ENCODE peak calls at places on chromosome 1, in seven cellular contexts. N is globus pallidus; Q is NCI-H748 treated with DMSO at 0.1 percent for 48 hours; B is HT1080; G is GM13976; H is iPS DF 19.7; W is activated naive CD8-positive, alpha-beta T cell treated with anti-CD3 and anti-CD28 coated beads, Interleukin-2, amount 50 U/mL, for 24 hours. E is an unnamed sample.

GRCh38 chr1:170277985-170278384 is 132.2 kb downstream of the NTMT2 start:
- DNase-seq in W (no peak), Q (no peak), B (no peak), N (no peak), H (no peak), G (no peak), E (no peak)

GRCh38 chr1:85258536-85259117 is 835 bp downstream of the C1orf52 start:
- DNase-seq in B (no peak), N (no peak), Q (no peak), W (no peak), G (no peak), H (no peak), E (no peak)

GRCh38 chr1:93178418-93178817 is 1.8 kb downstream of the TMED5 start:
- DNase-seq in H (no peak), W (no peak), B (no peak), Q (no peak), N (no peak), G (no peak), E (no peak)

GRCh38 chr1:10353282-10353681 is 45.6 kb upstream of the PGD start:
- DNase-seq in H (no peak), B (no peak), W (no peak), N (no peak), Q (no peak), G (no peak), E (no peak)

GRCh38 chr1:12151465-12151864 is 15.3 kb upstream of the TNFRSF1B start:
- DNase-seq in N (no peak), Q (no peak), H (no peak), G (no peak), B (no peak), W (no peak), E (peak)

GRCh38 chr1:101003012-101003650 is 22.5 kb downstream of the DPH5 start:
- DNase-seq in B (peak), N (no peak), W (no peak), H (no peak), Q (no peak), G (no peak), E (no peak)

GRCh38 chr1:67683306-67683705 is 1.7 kb upstream of the GADD45A start:
- DNase-seq in H (no peak), W (no peak), G (no peak), N (no peak), Q (no peak), B (peak), E (no peak)

GRCh38 chr1:210072129-210072528 is 134.1 kb downstream of the SYT14 start:
- DNase-seq in B (peak), G (no peak), H (no peak), W (no peak), N (no peak), Q (no peak), E (no peak)

GRCh38 chr1:245386321-245387002 is 231.7 kb downstream of the KIF26B start:
- DNase-seq in H (no peak), Q (no peak), G (no peak), W (no peak), B (no peak), N (no peak), E (no peak)

GRCh38 chr1:184483101-184483813 is 96.4 kb downstream of the C1orf21 start:
- DNase-seq in B (no peak), W (no peak), Q (no peak), H (no peak), G (no peak), N (no peak), E (peak)

GRCh38 chr1:37932759-37933158 is 14.1 kb downstream of the INPP5B start:
- DNase-seq in H (no peak), W (no peak), B (peak), G (no peak), Q (no peak), N (no peak), E (no peak)

GRCh38 chr1:233304489-233305102 is 9.1 kb upstream of the PCNX2 start:
- DNase-seq in W (no peak), B (peak), Q (peak), G (no peak), H (no peak), N (no peak), E (no peak)

GRCh38 chr1:73781257-73781656 is 416.7 kb downstream of the LRRIQ3 start:
- DNase-seq in W (no peak), N (no peak), G (no peak), H (no peak), Q (no peak), B (peak), E (no peak)